ENCODE peak calls at places on chromosome 15, in four cellular contexts. P is HAP-1, R is neural progenitor cell, J is psoas muscle. Y is an unnamed sample.

GRCh38 chr15:73637527-73637926 is 4.3 kb upstream of the NPTN start:
- DNase-seq in J (no peak), P (no peak), R (no peak), Y (peak; percentile 23)

GRCh38 chr15:38531509-38531908 is 33.1 kb downstream of the RASGRP1 start:
- DNase-seq in J (no peak), R (no peak), P (no peak), Y (no peak)

GRCh38 chr15:64014995-64015394 is 31.3 kb downstream of the DAPK2 start:
- DNase-seq in P (no peak), J (peak; percentile 88), R (no peak), Y (no peak)

GRCh38 chr15:61951949-61952348 is 108.3 kb downstream of the VPS13C start:
- DNase-seq in R (no peak), J (no peak), P (no peak), Y (peak; percentile 41)

GRCh38 chr15:53384417-53384816 is 375.0 kb downstream of the WDR72 start:
- DNase-seq in J (no peak), R (peak; percentile 25), P (no peak), Y (no peak)

GRCh38 chr15:70722266-70723123 is 40.9 kb downstream of the UACA start:
- DNase-seq in R (peak; percentile 48), P (peak; percentile 92), J (no peak), Y (peak; percentile 61)

GRCh38 chr15:69906256-69907185 is 191.2 kb downstream of the TLE3 start:
- DNase-seq in R (no peak), J (no peak), P (peak; percentile 95), Y (no peak)

GRCh38 chr15:74317820-74318375 is 49.5 kb downstream of the CYP11A1 start:
- DNase-seq in P (peak; percentile 84), J (peak; percentile 93), R (no peak), Y (peak; percentile 96)

GRCh38 chr15:76330281-76330680 is 6.3 kb upstream of the ISL2 start:
- DNase-seq in J (peak; percentile 81), P (peak; percentile 78), R (peak; percentile 76), Y (peak; percentile 78)

GRCh38 chr15:81747477-81747876 is 298.3 kb downstream of the MEX3B start:
- DNase-seq in R (no peak), P (no peak), J (no peak), Y (no peak)

GRCh38 chr15:95119041-95119440 is 887.7 kb downstream of the MCTP2 start:
- DNase-seq in R (no peak), P (no peak), J (no peak), Y (no peak)

GRCh38 chr15:70863450-70864218 is 9.7 kb upstream of the LARP6 start:
- DNase-seq in P (no peak), R (no peak), J (no peak), Y (peak; percentile 87)

GRCh38 chr15:42143866-42144625 is 12.4 kb downstream of the PLA2G4F start:
- DNase-seq in P (no peak), R (no peak), J (no peak), Y (no peak)

GRCh38 chr15:88651971-88652370 is 13.2 kb downstream of the ISG20 start:
- DNase-seq in J (no peak), P (no peak), R (no peak), Y (no peak)

GRCh38 chr15:93072011-93072410 is 17.0 kb downstream of the RGMA start:
- DNase-seq in J (no peak), P (peak; percentile 45), R (peak; percentile 51), Y (no peak)

GRCh38 chr15:69945729-69946128 is 152.0 kb downstream of the TLE3 start:
- DNase-seq in R (no peak), J (no peak), P (no peak), Y (no peak)

GRCh38 chr15:59026207-59026606 is 38.7 kb downstream of the RNF111 start:
- DNase-seq in J (no peak), R (no peak), P (no peak), Y (no peak)

DNA sequence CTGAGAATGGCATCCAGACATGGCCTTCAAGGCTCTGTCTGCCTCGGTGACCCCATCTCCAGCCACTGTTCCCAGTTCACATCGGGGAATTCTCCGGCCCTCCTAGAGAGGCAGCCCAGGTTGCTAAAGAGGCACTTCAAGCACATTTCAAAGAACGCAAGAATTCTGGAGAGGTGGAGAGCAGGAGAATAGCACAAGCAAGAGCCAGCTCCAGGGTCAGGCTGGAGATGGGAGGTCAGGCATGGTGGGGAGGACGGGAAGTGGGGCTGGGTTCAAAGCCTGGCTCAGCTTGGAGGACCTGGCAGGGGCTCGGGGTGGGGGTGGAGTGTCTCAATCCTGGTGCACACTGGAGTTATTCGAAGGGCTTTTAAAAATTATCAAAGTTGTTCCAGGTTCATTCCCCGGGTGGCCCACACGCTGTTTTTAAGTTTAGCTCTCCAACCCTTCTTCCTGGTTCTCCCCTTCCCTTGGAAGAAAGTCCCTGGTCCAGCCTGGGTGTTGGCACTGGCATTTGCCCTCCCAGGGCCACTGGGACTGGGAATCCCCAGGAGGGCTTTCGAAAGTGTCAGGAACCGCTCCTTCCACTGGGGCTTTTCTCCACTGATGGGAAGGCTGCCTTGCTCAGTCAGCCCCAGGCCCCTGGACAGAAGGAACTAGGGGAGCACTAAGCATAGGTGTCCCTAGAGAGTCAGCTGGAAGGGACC is 35.8 kb downstream of the ZNF710 start:
- DNase-seq in P (no peak), R (no peak), J (no peak), Y (no peak)
- H3K4me1 ChIP-seq in P (no peaks in the 10 kb centered on the region), R (peaks cover 67% of the 10 kb centered on the region), J (peaks cover 19% of the 10 kb centered on the region), Y (peaks cover 34% of the 10 kb centered on the region)

DNA sequence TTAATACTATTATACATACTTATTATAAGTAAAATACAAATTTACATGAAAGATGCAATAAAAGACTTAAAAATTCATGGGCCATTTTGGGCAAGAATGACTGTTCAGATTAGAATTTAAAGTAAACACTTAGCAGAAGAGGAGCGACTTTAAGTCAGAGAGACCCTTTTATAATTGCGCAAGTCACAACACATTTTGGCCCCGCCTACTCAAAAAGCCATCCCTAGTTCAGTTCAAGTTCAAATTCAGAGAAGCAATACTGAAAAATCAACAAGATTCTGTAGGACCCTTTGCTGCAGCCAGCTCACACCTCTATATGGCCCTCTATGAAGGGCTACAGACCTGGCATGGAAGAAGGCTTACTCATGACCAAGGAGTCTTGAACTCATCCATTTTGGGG is 64.6 kb downstream of the PEAK1 start:
- DNase-seq in P (no peak), R (no peak), J (no peak), Y (no peak)
- H3K4me1 ChIP-seq in P (no peaks in the 10 kb centered on the region), R (peaks cover 10% of the 10 kb centered on the region), J (peaks cover 21% of the 10 kb centered on the region), Y (peaks cover 25% of the 10 kb centered on the region)

DNA sequence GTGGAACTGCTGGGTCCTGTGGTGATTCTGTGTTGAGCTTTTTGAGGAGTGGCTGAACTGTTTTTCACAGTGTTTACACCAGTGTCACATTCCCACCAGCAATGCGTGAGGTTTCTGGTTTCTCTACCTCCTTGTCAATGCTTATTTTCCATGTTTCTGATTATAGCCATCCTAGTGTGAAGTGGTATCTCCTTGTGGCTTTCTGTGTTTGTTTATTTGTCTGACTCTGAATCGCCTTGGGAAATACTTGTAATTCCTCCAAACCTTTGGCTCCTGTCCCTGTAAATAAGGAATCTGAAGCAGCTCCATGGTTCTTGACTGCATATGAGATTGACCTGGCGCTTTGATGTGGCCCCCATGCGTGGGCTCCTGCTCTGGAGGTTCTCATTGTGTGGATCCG is 20.6 kb downstream of the FAN1 start:
- DNase-seq in J (no peak), R (no peak), P (no peak), Y (peak; percentile 47)
- H3K4me1 ChIP-seq in J (peaks cover 50% of the 10 kb centered on the region), R (peaks cover 28% of the 10 kb centered on the region), P (peaks cover 26% of the 10 kb centered on the region), Y (no peaks in the 10 kb centered on the region)

GRCh38 chr15:47720555-47720954 is 3.2 kb downstream of the SEMA6D start:
- DNase-seq in R (peak; percentile 19), P (peak; percentile 34), J (no peak), Y (no peak)
- H3K4me1 ChIP-seq in R (peaks cover 36% of the 10 kb centered on the region), P (peaks cover 25% of the 10 kb centered on the region), J (peaks cover 60% of the 10 kb centered on the region), Y (peaks cover 60% of the 10 kb centered on the region)

DNA sequence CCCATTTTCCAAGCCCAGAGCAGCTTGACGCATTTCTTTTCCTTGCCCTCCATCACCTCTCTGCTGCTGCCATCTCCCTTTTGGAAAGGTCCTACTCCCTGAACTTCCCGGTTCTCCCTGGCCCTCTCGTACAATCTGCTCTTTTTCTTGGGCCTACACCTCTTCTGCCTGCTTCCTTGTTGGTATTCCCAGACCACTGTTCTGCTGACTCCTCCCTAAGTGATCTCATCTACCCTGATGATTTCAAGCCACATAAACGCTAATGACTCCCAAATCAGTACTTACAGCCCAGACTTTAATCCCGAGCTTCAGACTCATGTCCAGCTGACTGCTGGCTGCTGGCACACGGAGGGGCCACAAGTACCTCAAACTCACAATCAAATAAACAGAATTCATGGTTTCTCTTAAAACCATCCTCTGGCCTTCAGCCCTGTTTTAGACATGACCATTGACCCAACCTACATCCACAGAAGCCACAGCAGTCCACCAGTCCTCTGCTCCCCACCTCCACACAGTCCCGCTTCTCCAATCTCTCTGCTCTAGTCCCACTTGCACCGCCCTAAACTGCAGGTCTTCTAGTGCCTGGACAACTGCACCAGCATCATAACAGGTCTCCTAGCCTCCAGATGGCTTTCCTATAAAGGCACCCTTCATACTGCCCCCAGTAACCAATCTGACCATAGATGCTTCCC is 57.6 kb downstream of the AAGAB start:
- DNase-seq in R (no peak), J (peak; percentile 53), P (no peak), Y (peak; percentile 66)
- H3K4me1 ChIP-seq in R (peaks cover 17% of the 10 kb centered on the region), J (peaks cover 75% of the 10 kb centered on the region), P (peaks cover 11% of the 10 kb centered on the region), Y (peaks cover 15% of the 10 kb centered on the region)

GRCh38 chr15:90230071-90230494 is 3.7 kb downstream of the CIB1 start:
- DNase-seq in J (peak; percentile 80), R (no peak), P (no peak), Y (no peak)
- H3K4me1 ChIP-seq in J (peaks cover 39% of the 10 kb centered on the region), R (no peaks in the 10 kb centered on the region), P (peaks cover 6% of the 10 kb centered on the region), Y (peaks cover 6% of the 10 kb centered on the region)

GRCh38 chr15:68789921-68790575 is 30.6 kb downstream of the ANP32A start:
- DNase-seq in R (peak; percentile 51), P (no peak), J (no peak), Y (peak; percentile 58)

GRCh38 chr15:68787609-68788264 is 33.0 kb downstream of the ANP32A start:
- DNase-seq in R (no peak), J (no peak), P (no peak), Y (no peak)

GRCh38 chr15:68789041-68789920 is 31.4 kb downstream of the ANP32A start:
- DNase-seq in J (no peak), P (no peak), R (no peak), Y (no peak)

GRCh38 chr15:68786753-68787152 is 33.9 kb downstream of the ANP32A start:
- DNase-seq in R (no peak), P (no peak), J (no peak), Y (no peak)

GRCh38 chr15:68788265-68788624 is 32.5 kb downstream of the ANP32A start:
- DNase-seq in R (no peak), P (no peak), J (no peak), Y (no peak)
- H3K4me1 ChIP-seq in R (peaks cover 18% of the 10 kb centered on the region), P (peaks cover 14% of the 10 kb centered on the region), J (peaks cover 43% of the 10 kb centered on the region), Y (peaks cover 40% of the 10 kb centered on the region)

DNA sequence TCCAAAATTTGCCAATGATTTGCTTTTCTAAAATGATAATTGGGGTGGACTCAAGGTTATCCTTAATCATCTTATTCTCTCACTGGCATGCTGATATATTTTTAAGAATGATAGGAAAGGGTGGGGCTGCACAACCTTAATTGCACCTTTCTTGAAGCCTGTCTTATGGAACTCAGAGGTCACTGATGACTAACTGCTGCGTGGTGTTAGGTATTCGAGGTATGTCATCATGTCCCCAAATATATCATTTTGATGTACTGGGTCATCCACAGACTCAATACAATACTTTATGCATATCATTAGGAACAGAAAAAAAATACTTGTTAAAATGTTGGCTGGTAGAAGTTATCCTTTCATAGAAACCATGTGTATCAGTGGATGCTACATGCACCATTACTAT is 756.8 kb downstream of the NR2F2 start:
- DNase-seq in R (no peak), P (no peak), J (no peak), Y (no peak)
- H3K4me1 ChIP-seq in R (peaks cover 4% of the 10 kb centered on the region), P (no peaks in the 10 kb centered on the region), J (no peaks in the 10 kb centered on the region), Y (no peaks in the 10 kb centered on the region)